ENCODE peak calls at places on chromosomes 12 and 14, in seven cellular contexts. Q is heart right ventricle; I is H4; V is lower lobe of right lung; R is NCI-H460; L is stimulated activated CD8-positive, alpha-beta memory T cell treated with anti-CD3 and anti-CD28 coated beads, Interleukin-7, amount 100 ng/mL, for 1 hour; T is GM10248. H is an unnamed sample.

GRCh38 chr12:121767525-121768016 is 25.9 kb downstream of the RHOF start:
- DNase-seq in R (no peak), Q (peak), T (no peak), V (no peak), L (no peak), I (no peak), H (peak)

GRCh38 chr12:46266382-46266791 is 2.5 kb downstream of the SLC38A1 start:
- DNase-seq in R (peak), T (no peak), Q (no peak), V (no peak), I (peak), L (no peak), H (no peak)

GRCh38 chr12:122004633-122005071 is 17.0 kb upstream of the BCL7A start:
- DNase-seq in R (no peak), T (no peak), L (no peak), Q (no peak), V (peak), I (no peak), H (no peak)

GRCh38 chr14:90759370-90760054 is 56.7 kb downstream of the TTC7B start:
- DNase-seq in I (no peak), T (peak), V (no peak), R (no peak), L (no peak), Q (no peak), H (no peak)

GRCh38 chr14:26526132-26526531 is 71.7 kb downstream of the NOVA1 start:
- DNase-seq in V (no peak), Q (no peak), L (no peak), I (no peak), R (no peak), T (no peak), H (no peak)

GRCh38 chr12:94100254-94100653 is 48.1 kb upstream of the PLXNC1 start:
- DNase-seq in T (no peak), L (no peak), V (no peak), Q (no peak), R (no peak), I (no peak), H (peak)

GRCh38 chr12:82651489-82651888 is 35.2 kb upstream of the TMTC2 start:
- DNase-seq in L (no peak), T (no peak), Q (no peak), V (no peak), R (peak), I (no peak), H (no peak)

GRCh38 chr12:3365416-3366385 is 125.3 kb upstream of the PRMT8 start:
- DNase-seq in L (no peak), V (peak), I (no peak), Q (peak), R (no peak), T (no peak), H (no peak)

GRCh38 chr12:47745485-47746041 is 13.1 kb downstream of the RAPGEF3 start:
- DNase-seq in T (peak), L (no peak), I (no peak), R (no peak), Q (no peak), V (no peak), H (no peak)

GRCh38 chr12:53048033-53048779 is 1.7 kb upstream of the TNS2 start:
- DNase-seq in I (peak), T (no peak), R (peak), V (peak), Q (peak), L (no peak), H (no peak)

GRCh38 chr12:69415471-69416275 is 54.5 kb upstream of the FRS2 start:
- DNase-seq in T (peak), Q (peak), R (peak), V (no peak), L (no peak), I (peak), H (no peak)

GRCh38 chr12:109710747-109711595 is 2.7 kb upstream of the FAM222A start:
- DNase-seq in T (no peak), I (no peak), R (peak), L (no peak), V (no peak), Q (no peak), H (no peak)

GRCh38 chr12:52370906-52371608 is 3.8 kb upstream of the KRT85 start:
- DNase-seq in Q (no peak), R (no peak), T (no peak), I (no peak), L (no peak), V (no peak), H (no peak)

GRCh38 chr14:73752297-73752992 is 38.3 kb upstream of the PNMA1 start:
- DNase-seq in T (no peak), R (no peak), V (no peak), L (no peak), Q (peak), I (peak), H (no peak)

GRCh38 chr12:124388679-124389536 is 94.0 kb downstream of the RFLNA start:
- DNase-seq in Q (peak), T (no peak), L (peak), R (peak), I (peak), V (peak), H (peak)

GRCh38 chr12:118034429-118035193 is 18.1 kb downstream of the RFC5 start:
- DNase-seq in R (peak), T (no peak), I (peak), Q (no peak), V (no peak), L (no peak), H (peak)

GRCh38 chr12:92553389-92553788 is 149.4 kb upstream of the PLEKHG7 start:
- DNase-seq in T (no peak), V (no peak), R (no peak), L (no peak), I (no peak), Q (peak), H (peak)

GRCh38 chr12:122437656-122438121 is 15.2 kb upstream of the CLIP1 start:
- DNase-seq in I (peak), R (peak), Q (peak), T (no peak), L (no peak), V (no peak), H (no peak)

GRCh38 chr12:131461096-131461495 is 249.8 kb upstream of the SFSWAP start:
- DNase-seq in L (no peak), T (no peak), Q (no peak), R (no peak), I (no peak), V (no peak), H (no peak)

GRCh38 chr14:51474854-51475253 is 176.9 kb upstream of the FRMD6 start:
- DNase-seq in I (no peak), T (no peak), R (no peak), V (no peak), Q (no peak), L (no peak), H (no peak)

GRCh38 chr12:62983594-62983993 is 48.6 kb upstream of the PPM1H start:
- DNase-seq in Q (no peak), I (no peak), R (no peak), V (no peak), L (no peak), T (no peak), H (no peak)

GRCh38 chr14:67555518-67556090 is 22.5 kb downstream of the PLEKHH1 start:
- DNase-seq in V (no peak), L (no peak), T (no peak), I (no peak), Q (no peak), R (no peak), H (no peak)

GRCh38 chr14:38404100-38404541 is 148.2 kb upstream of the CLEC14A start:
- DNase-seq in V (no peak), Q (no peak), L (no peak), I (no peak), R (no peak), T (no peak), H (no peak)

GRCh38 chr12:40203060-40203430 is 21.8 kb upstream of the LRRK2 start:
- DNase-seq in Q (no peak), R (no peak), L (no peak), T (no peak), I (no peak), V (no peak), H (no peak)

GRCh38 chr12:43551971-43552559 is at the start of gene ADAMTS20:
- DNase-seq in Q (no peak), V (no peak), I (no peak), R (no peak), T (no peak), L (no peak), H (no peak)

GRCh38 chr12:95995238-95996031 is 709 bp downstream of the HAL start:
- DNase-seq in Q (no peak), R (no peak), I (no peak), L (no peak), T (no peak), V (peak), H (no peak)